ENCODE peak calls at places on chromosome 9, in four cellular contexts. F, L, D and Y are unnamed samples. For H3K36me3, the result is how much of the 10 kb centered on the place peaks cover.

GRCh38 chr9:121277026-121277425 is 9.1 kb downstream of the GSN start:
- DNase-seq in F (no peak), L (no peak), D (no peak), Y (no peak)

GRCh38 chr9:88925471-88925870 is 65.8 kb upstream of the S1PR3 start:
- DNase-seq in F (no peak), L (peak), D (no peak), Y (no peak)

GRCh38 chr9:107239474-107239873 is 43.6 kb upstream of the RAD23B start:
- DNase-seq in F (peak), L (peak), D (peak), Y (no peak)

GRCh38 chr9:129835860-129836223 is 584 bp downstream of the USP20 start:
- DNase-seq in F (no peak), L (peak), D (peak), Y (no peak)

GRCh38 chr9:79973627-79974026 is 401.9 kb downstream of the TLE4 start:
- DNase-seq in F (no peak), L (no peak), D (no peak), Y (no peak)

GRCh38 chr9:602716-603115 is 238.8 kb upstream of the DMRT1 start:
- DNase-seq in F (no peak), L (no peak), D (no peak), Y (no peak)

GRCh38 chr9:112890106-112891081 is at the start of gene SLC46A2:
- DNase-seq in F (no peak), L (no peak), D (no peak), Y (peak)

GRCh38 chr9:36899406-36899805 is 134.7 kb downstream of the PAX5 start:
- DNase-seq in F (no peak), L (no peak), D (no peak), Y (no peak)

GRCh38 chr9:121699271-121700164 is 48.1 kb downstream of the DAB2IP start:
- DNase-seq in F (no peak), L (peak), D (peak), Y (peak)

GRCh38 chr9:135920973-135921585 is 13.7 kb upstream of the CAMSAP1 start:
- DNase-seq in F (no peak), L (no peak), D (no peak), Y (peak)

GRCh38 chr9:34884732-34885131 is 73.4 kb upstream of the PHF24 start:
- DNase-seq in F (no peak), L (no peak), D (peak), Y (no peak)

GRCh38 chr9:98235126-98235525 is 20.3 kb downstream of the TBC1D2 start:
- DNase-seq in F (no peak), L (peak), D (no peak), Y (no peak)

GRCh38 chr9:91572044-91572443 is 148.4 kb upstream of the NFIL3 start:
- DNase-seq in F (no peak), L (peak), D (no peak), Y (no peak)

GRCh38 chr9:5633243-5633642 is 4.3 kb downstream of the RIC1 start:
- DNase-seq in F (no peak), L (peak), D (peak), Y (no peak)

GRCh38 chr9:132049323-132049882 is 30.3 kb downstream of the MED27 start:
- DNase-seq in F (no peak), L (no peak), D (no peak), Y (no peak)

GRCh38 chr9:21833090-21833801 is 30.8 kb downstream of the MTAP start:
- DNase-seq in F (no peak), L (no peak), D (no peak), Y (no peak)

GRCh38 chr9:84216151-84216550 is 124.4 kb downstream of the SLC28A3 start:
- DNase-seq in F (no peak), L (peak), D (no peak), Y (no peak)

GRCh38 chr9:73531658-73532057 is 380.0 kb downstream of the ANXA1 start:
- DNase-seq in F (no peak), L (no peak), D (no peak), Y (no peak)

GRCh38 chr9:130215341-130216119 is 43.3 kb downstream of the NCS1 start:
- DNase-seq in F (no peak), L (peak), D (no peak), Y (no peak)

GRCh38 chr9:87950296-87950695 is 24.0 kb downstream of the CDK20 start:
- DNase-seq in F (no peak), L (no peak), D (no peak), Y (no peak)

GRCh38 chr9:35051069-35051967 is 21.1 kb downstream of the VCP start:
- DNase-seq in F (peak), L (peak), D (peak), Y (peak)

GRCh38 chr9:121372563-121373400 is 2.7 kb upstream of the STOM start:
- DNase-seq in F (peak), L (peak), D (no peak), Y (no peak)

GRCh38 chr9:79312686-79313421 is 258.9 kb upstream of the TLE4 start:
- DNase-seq in F (no peak), L (no peak), D (no peak), Y (no peak)

GRCh38 chr9:129497837-129498450 is 123.0 kb downstream of the C9orf50 start:
- DNase-seq in F (no peak), L (no peak), D (no peak), Y (peak)

GRCh38 chr9:121962421-121962820 is 130.7 kb downstream of the TTLL11 start:
- DNase-seq in F (no peak), L (peak), D (no peak), Y (no peak)

GRCh38 chr9:87502446-87503232 is 5.0 kb downstream of the DAPK1 start:
- DNase-seq in F (no peak), L (no peak), D (no peak), Y (no peak)

GRCh38 chr9:95351051-95351450 is 33.5 kb upstream of the FANCC start:
- DNase-seq in F (no peak), L (no peak), D (no peak), Y (peak)

GRCh38 chr9:74498616-74499095 is 1.5 kb downstream of the RORB start:
- DNase-seq in F (no peak), L (no peak), D (no peak), Y (no peak)

GRCh38 chr9:70753311-70753710 is 338.9 kb upstream of the KLF9 start:
- DNase-seq in F (no peak), L (no peak), D (no peak), Y (no peak)

GRCh38 chr9:101446732-101447131 is 11.2 kb upstream of the ALDOB start:
- DNase-seq in F (no peak), L (no peak), D (no peak), Y (no peak)

GRCh38 chr9:94534901-94535300 is 20.0 kb upstream of the PCAT7 start:
- DNase-seq in F (no peak), L (no peak), D (no peak), Y (no peak)

GRCh38 chr9:126545116-126545515 is 68.6 kb upstream of the LMX1B start:
- DNase-seq in F (no peak), L (no peak), D (no peak), Y (no peak)

GRCh38 chr9:81621111-81621510 is 68.2 kb downstream of the TLE1 start:
- DNase-seq in F (no peak), L (no peak), D (no peak), Y (no peak)

GRCh38 chr9:5625916-5626315 is 3.0 kb upstream of the RIC1 start:
- DNase-seq in F (no peak), L (no peak), D (no peak), Y (no peak)

GRCh38 chr9:77764894-77765780 is 117.0 kb upstream of the GNA14 start:
- DNase-seq in F (peak), L (peak), D (peak), Y (peak)

GRCh38 chr9:86975086-86975485 is 27.8 kb upstream of the GAS1 start:
- DNase-seq in F (no peak), L (no peak), D (no peak), Y (no peak)

GRCh38 chr9:81632599-81632998 is 56.7 kb downstream of the TLE1 start:
- DNase-seq in F (no peak), L (peak), D (no peak), Y (no peak)

GRCh38 chr9:113617550-113617949 is 154.0 kb downstream of the RGS3 start:
- DNase-seq in F (no peak), L (no peak), D (no peak), Y (peak)

GRCh38 chr9:35651964-35652828 is 1.5 kb upstream of the SIT1 start:
- DNase-seq in F (peak), L (peak), D (no peak), Y (no peak)

DNA sequence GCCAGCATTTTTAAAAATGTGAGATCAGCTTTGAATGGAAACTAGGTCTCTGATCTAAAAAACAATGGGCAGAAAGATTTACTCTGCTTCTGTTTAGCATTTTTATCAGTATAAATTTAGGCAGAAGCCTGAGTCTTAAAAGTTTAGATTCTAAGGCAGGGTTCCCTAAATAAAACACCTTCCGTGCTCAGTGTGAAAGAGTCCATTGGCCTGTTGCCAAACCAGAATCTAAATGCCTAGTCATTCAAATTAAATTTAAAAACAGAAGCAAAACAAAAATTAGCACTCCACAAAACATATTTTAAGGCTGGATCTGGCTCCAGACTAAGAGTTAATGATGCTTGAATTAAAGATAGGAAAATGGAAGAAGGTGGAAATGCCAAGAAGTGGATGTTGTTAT is 4.5 kb downstream of the TYRP1 start:
- DNase-seq in F (no peak), L (no peak), D (no peak), Y (no peak)
- H3K4me3 ChIP-seq in F (no peak), L (no peak), D (no peak), Y (no peak)

GRCh38 chr9:137105814-137106661 is 8.5 kb downstream of the DPP7 start:
- DNase-seq in F (no peak), L (no peak), D (no peak), Y (no peak)

GRCh38 chr9:137108608-137109249 is 5.8 kb downstream of the DPP7 start:
- DNase-seq in F (no peak), L (no peak), D (no peak), Y (peak)

GRCh38 chr9:137106662-137107292 is 7.8 kb downstream of the DPP7 start:
- DNase-seq in F (no peak), L (no peak), D (no peak), Y (no peak)

GRCh38 chr9:137107982-137108381 is 6.6 kb downstream of the DPP7 start:
- DNase-seq in F (no peak), L (no peak), D (no peak), Y (no peak)

GRCh38 chr9:137107312-137107921 is 7.1 kb downstream of the DPP7 start:
- DNase-seq in F (no peak), L (no peak), D (no peak), Y (peak)
- H3K36me3 ChIP-seq in F (under half), L (half or more), D (under half), Y (under half)

GRCh38 chr9:136974834-136975535 is 2.3 kb upstream of the PTGDS start:
- DNase-seq in F (no peak), L (no peak), D (peak), Y (no peak)

GRCh38 chr9:136978865-136979544 is 1.7 kb downstream of the PTGDS start:
- DNase-seq in F (no peak), L (no peak), D (no peak), Y (no peak)

GRCh38 chr9:136975624-136976023 is 1.7 kb upstream of the PTGDS start:
- DNase-seq in F (peak), L (no peak), D (peak), Y (peak)

GRCh38 chr9:136978073-136978864 is 965 bp downstream of the PTGDS start:
- DNase-seq in F (no peak), L (peak), D (peak), Y (peak)

GRCh38 chr9:136977223-136978072 is at the start of gene PTGDS:
- DNase-seq in F (no peak), L (peak), D (no peak), Y (peak)
- H3K4me3 ChIP-seq in F (no peak), L (peak), D (no peak), Y (peak)

GRCh38 chr9:108469654-108470053 is 386.1 kb downstream of the ACTL7B start:
- DNase-seq in F (no peak), L (peak), D (no peak), Y (no peak)
- H3K36me3 ChIP-seq in F (under half), L (under half), D (under half), Y (under half)

GRCh38 chr9:38182321-38182720 is 113.3 kb upstream of the SHB start:
- DNase-seq in F (no peak), L (no peak), D (no peak), Y (no peak)
- H3K4me3 ChIP-seq in F (no peak), L (no peak), D (no peak), Y (no peak)

GRCh38 chr9:134773842-134774241 is 106.8 kb upstream of the FCN2 start:
- DNase-seq in F (no peak), L (no peak), D (no peak), Y (no peak)
- H3K36me3 ChIP-seq in F (under half), L (half or more), D (under half), Y (under half)

GRCh38 chr9:93059097-93059959 is 827 bp downstream of the SUSD3 start:
- DNase-seq in F (no peak), L (no peak), D (peak), Y (peak)
- H3K4me3 ChIP-seq in F (peak), L (peak), D (peak), Y (peak)

DNA sequence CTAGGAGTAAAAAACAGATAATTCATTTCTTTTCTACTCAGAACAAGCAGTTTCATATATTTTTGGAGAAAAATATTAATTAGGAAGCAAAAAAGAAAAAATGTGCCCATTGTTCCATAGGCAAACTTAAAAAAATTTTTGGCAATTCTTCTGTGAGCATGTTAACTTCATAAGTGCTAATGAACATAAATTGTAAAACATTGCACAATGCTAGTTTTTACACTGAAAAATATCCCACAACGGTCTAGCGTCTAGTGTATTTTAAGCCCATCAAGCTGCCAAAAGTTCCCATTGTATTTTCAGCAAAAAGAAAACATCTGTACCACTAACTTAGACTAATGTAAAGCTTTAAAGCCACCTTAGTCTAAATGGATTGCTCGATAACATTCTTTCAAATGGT is 2.8 kb downstream of the NR6A1 start:
- DNase-seq in F (no peak), L (no peak), D (no peak), Y (no peak)
- H3K36me3 ChIP-seq in F (under half), L (under half), D (under half), Y (under half)

DNA sequence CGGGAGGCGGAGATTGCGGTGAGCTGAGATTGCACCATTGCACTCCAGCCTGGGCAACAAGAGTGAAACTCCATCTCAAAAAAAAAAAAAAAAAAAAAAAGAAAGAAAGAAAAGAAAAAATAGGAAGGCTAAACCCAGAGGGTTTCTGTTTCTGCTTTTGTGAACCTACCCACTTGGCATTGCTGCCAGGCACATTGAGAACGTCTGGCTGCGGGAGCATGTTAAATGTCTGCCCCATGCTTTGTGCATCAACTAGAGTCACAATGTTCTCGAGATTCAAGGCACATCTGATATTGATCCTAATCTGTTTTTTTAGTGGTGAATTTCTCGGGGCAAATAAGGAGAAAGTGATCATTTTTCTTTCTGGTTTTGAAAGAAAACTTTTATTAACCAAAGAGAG is 2.8 kb downstream of the SLC25A25 start:
- DNase-seq in F (no peak), L (no peak), D (no peak), Y (no peak)
- H3K4me3 ChIP-seq in F (no peak), L (no peak), D (peak), Y (no peak)